ENCODE peak calls at places on chromosome 3, in nine cellular contexts. L is CD8-positive, alpha-beta T cell; R is GM12865; W is body of pancreas; N is Peyer's patch; B is fibroblast of pulmonary artery; O is cardiac muscle cell; K is GM23248; C is AG04449. Z is an unnamed sample.

GRCh38 chr3:186514296-186515002 is 29.7 kb downstream of the CRYGS start:
- DNase-seq in L (no peak), R (peak), W (peak), N (no peak), B (no peak), O (no peak), K (peak), C (no peak), Z (no peak)

GRCh38 chr3:177878192-177878591 is 658.0 kb upstream of the KCNMB2 start:
- DNase-seq in L (no peak), R (no peak), W (no peak), N (no peak), B (no peak), O (no peak), K (peak), C (no peak), Z (no peak)

GRCh38 chr3:36025232-36025631 is 355.1 kb upstream of the STAC start:
- DNase-seq in L (no peak), R (no peak), W (no peak), N (no peak), B (no peak), O (no peak), K (no peak), C (no peak), Z (no peak)

GRCh38 chr3:197961582-197961945 is 1.5 kb downstream of the LMLN start:
- DNase-seq in L (no peak), R (no peak), W (no peak), N (no peak), B (no peak), O (no peak), K (no peak), C (no peak), Z (no peak)

GRCh38 chr3:52326976-52327375 is 10.9 kb downstream of the DNAH1 start:
- DNase-seq in L (no peak), R (no peak), W (no peak), N (no peak), B (no peak), O (no peak), K (no peak), C (no peak), Z (no peak)

GRCh38 chr3:104787306-104787705 is 579.4 kb upstream of the ALCAM start:
- DNase-seq in L (no peak), R (no peak), W (no peak), N (no peak), B (no peak), O (no peak), K (no peak), C (no peak), Z (no peak)

GRCh38 chr3:72193768-72194463 is 409.0 kb upstream of the PROK2 start:
- DNase-seq in L (no peak), R (no peak), W (no peak), N (no peak), B (no peak), O (no peak), K (peak), C (no peak), Z (no peak)

GRCh38 chr3:169162107-169162506 is 501.4 kb downstream of the MECOM start:
- DNase-seq in L (no peak), R (no peak), W (no peak), N (no peak), B (no peak), O (no peak), K (no peak), C (no peak), Z (no peak)

GRCh38 chr3:187131981-187132380 is 7.3 kb downstream of the RPL39L start:
- DNase-seq in L (no peak), R (no peak), W (no peak), N (no peak), B (no peak), O (no peak), K (no peak), C (no peak), Z (no peak)

DNA sequence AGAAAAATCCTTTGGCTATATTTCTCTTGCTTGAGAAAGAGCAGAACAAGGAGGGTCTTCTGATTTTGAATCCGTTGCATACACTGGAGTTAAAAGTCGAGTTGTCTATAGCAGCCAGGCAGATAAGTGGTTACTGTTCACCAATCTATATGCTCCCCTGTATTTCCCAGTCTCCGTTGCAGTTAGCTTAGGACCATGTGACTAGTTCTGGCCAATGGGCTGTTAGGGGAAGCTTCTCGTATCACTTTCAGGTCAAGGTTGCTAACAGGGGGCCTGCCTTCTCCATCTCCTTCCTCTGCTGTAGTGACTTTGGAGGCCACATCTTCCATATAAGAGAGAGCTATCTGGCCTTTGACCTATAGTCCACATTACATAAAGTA is 188.5 kb upstream of the KBTBD8 start:
- DNase-seq in L (no peak), R (peak), W (peak), N (no peak), B (no peak), O (no peak), K (no peak), C (no peak), Z (no peak)
- H3K4me3 ChIP-seq in L (no peak), R (no peak), W (no peak), N (no peak), B (no peak), O (no peak), K (no peak), C (no peak), Z (no peak)

GRCh38 chr3:99248130-99248529 is 346.6 kb upstream of the DCBLD2 start:
- DNase-seq in L (no peak), R (no peak), W (no peak), N (no peak), B (peak), O (no peak), K (peak), C (no peak), Z (no peak)

GRCh38 chr3:99249627-99250026 is 348.1 kb upstream of the DCBLD2 start:
- DNase-seq in L (no peak), R (no peak), W (no peak), N (no peak), B (no peak), O (no peak), K (peak), C (no peak), Z (no peak)

GRCh38 chr3:99248913-99249312 is 347.4 kb upstream of the DCBLD2 start:
- DNase-seq in L (no peak), R (no peak), W (no peak), N (no peak), B (peak), O (no peak), K (peak), C (no peak), Z (no peak)

GRCh38 chr3:99250272-99250671 is 348.8 kb upstream of the DCBLD2 start:
- DNase-seq in L (no peak), R (no peak), W (no peak), N (no peak), B (no peak), O (no peak), K (peak), C (peak), Z (no peak)

GRCh38 chr3:99250821-99251355 is 349.4 kb upstream of the DCBLD2 start:
- DNase-seq in L (no peak), R (no peak), W (no peak), N (no peak), B (peak), O (peak), K (peak), C (no peak), Z (no peak)
- H3K4me3 ChIP-seq in L (no peak), R (no peak), W (no peak), N (no peak), B (no peak), O (no peak), K (no peak), C (no peak), Z (no peak)

GRCh38 chr3:141076821-141077571 is 25.8 kb downstream of the SPSB4 start:
- DNase-seq in L (peak), R (no peak), W (peak), N (no peak), B (peak), O (peak), K (peak), C (no peak), Z (peak)

GRCh38 chr3:141080407-141080806 is 29.3 kb downstream of the SPSB4 start:
- DNase-seq in L (no peak), R (no peak), W (no peak), N (no peak), B (no peak), O (no peak), K (no peak), C (no peak), Z (no peak)

GRCh38 chr3:141076026-141076797 is 25.1 kb downstream of the SPSB4 start:
- DNase-seq in L (no peak), R (no peak), W (peak), N (no peak), B (no peak), O (peak), K (no peak), C (no peak), Z (no peak)

GRCh38 chr3:141078200-141078599 is 27.1 kb downstream of the SPSB4 start:
- DNase-seq in L (no peak), R (no peak), W (no peak), N (no peak), B (no peak), O (no peak), K (no peak), C (no peak), Z (no peak)

GRCh38 chr3:141077631-141078030 is 26.5 kb downstream of the SPSB4 start:
- DNase-seq in L (no peak), R (no peak), W (no peak), N (no peak), B (no peak), O (no peak), K (no peak), C (no peak), Z (no peak)
- H3K4me3 ChIP-seq in L (no peak), R (no peak), W (no peak), N (no peak), B (no peak), O (no peak), K (peak), C (no peak), Z (no peak)

GRCh38 chr3:176807938-176808337 is 389.3 kb downstream of the TBL1XR1 start:
- DNase-seq in L (no peak), R (no peak), W (peak), N (no peak), B (no peak), O (no peak), K (no peak), C (no peak), Z (no peak)
- H3K4me3 ChIP-seq in L (no peak), R (no peak), W (no peak), N (no peak), B (no peak), O (no peak), K (no peak), C (no peak), Z (no peak)

GRCh38 chr3:42175841-42176240 is 84.7 kb downstream of the TRAK1 start:
- DNase-seq in L (no peak), R (no peak), W (no peak), N (no peak), B (no peak), O (no peak), K (no peak), C (no peak), Z (no peak)
- H3K4me3 ChIP-seq in L (no peak), R (no peak), W (no peak), N (no peak), B (no peak), O (no peak), K (no peak), C (no peak), Z (no peak)

DNA sequence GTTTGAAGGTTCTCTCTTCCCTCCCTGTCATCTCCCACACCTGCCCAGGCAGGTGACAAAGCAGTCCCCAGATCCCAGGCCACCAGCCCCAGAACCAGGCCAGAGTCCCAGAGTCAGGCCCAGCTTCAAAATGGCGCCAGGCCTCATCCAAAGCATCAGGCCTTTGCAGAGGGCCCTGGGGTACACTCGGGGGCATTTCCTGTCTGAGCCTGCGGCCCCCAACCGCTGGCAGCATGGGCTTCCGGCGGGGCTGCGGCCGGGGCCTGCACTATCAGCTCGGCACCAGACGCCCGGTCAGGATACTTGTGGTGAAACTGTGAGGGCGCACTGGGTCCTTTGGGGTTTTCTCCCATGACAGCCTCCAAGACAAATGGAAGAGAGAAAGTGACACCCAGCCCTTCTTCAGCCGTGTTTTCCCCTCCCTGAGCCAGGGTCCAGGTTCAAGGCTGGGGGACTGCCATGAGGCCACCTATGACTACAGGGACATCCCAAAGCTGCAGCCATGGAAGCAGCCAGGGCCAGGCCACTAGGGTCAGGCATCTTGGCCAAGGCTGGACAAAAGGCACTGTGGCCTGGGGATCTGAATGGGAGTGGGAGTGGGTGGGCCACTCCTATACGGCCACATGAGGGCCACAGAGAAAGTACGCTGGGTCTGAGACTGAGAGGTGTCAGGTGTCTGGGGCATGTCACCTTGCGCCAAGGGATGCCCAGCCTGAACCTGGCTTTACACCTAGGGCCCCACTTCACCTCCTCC is 33.9 kb downstream of the RPN1 start:
- DNase-seq in L (no peak), R (no peak), W (no peak), N (no peak), B (no peak), O (no peak), K (no peak), C (no peak), Z (no peak)
- H3K4me3 ChIP-seq in L (peak), R (no peak), W (no peak), N (peak), B (no peak), O (no peak), K (no peak), C (no peak), Z (no peak)

GRCh38 chr3:50345586-50345985 is at the start of gene ZMYND10:
- DNase-seq in L (peak), R (peak), W (peak), N (peak), B (peak), O (peak), K (peak), C (no peak), Z (peak)
- H3K4me3 ChIP-seq in L (peak), R (peak), W (no peak), N (peak), B (peak), O (peak), K (peak), C (peak), Z (peak)

GRCh38 chr3:32106929-32107362 is 526 bp downstream of the GPD1L start:
- DNase-seq in L (no peak), R (peak), W (peak), N (peak), B (peak), O (no peak), K (peak), C (no peak), Z (no peak)

GRCh38 chr3:32105291-32106131 is 909 bp upstream of the GPD1L start:
- DNase-seq in L (no peak), R (no peak), W (no peak), N (no peak), B (peak), O (no peak), K (peak), C (no peak), Z (no peak)

GRCh38 chr3:32109256-32109655 is 2.8 kb downstream of the GPD1L start:
- DNase-seq in L (no peak), R (no peak), W (peak), N (peak), B (peak), O (peak), K (peak), C (no peak), Z (no peak)

GRCh38 chr3:32104492-32104891 is 1.9 kb upstream of the GPD1L start:
- DNase-seq in L (no peak), R (no peak), W (no peak), N (no peak), B (no peak), O (no peak), K (no peak), C (no peak), Z (no peak)

GRCh38 chr3:32106132-32106928 is at the start of gene GPD1L:
- DNase-seq in L (peak), R (peak), W (peak), N (peak), B (peak), O (peak), K (peak), C (no peak), Z (peak)
- H3K4me3 ChIP-seq in L (peak), R (peak), W (peak), N (peak), B (peak), O (peak), K (peak), C (peak), Z (peak)

GRCh38 chr3:40192628-40193027 is 116.9 kb upstream of the EIF1B start:
- DNase-seq in L (no peak), R (no peak), W (no peak), N (no peak), B (no peak), O (no peak), K (no peak), C (no peak), Z (no peak)

GRCh38 chr3:40189118-40189517 is 120.4 kb upstream of the EIF1B start:
- DNase-seq in L (no peak), R (no peak), W (no peak), N (no peak), B (no peak), O (no peak), K (no peak), C (no peak), Z (no peak)

GRCh38 chr3:40190056-40190455 is 119.5 kb upstream of the EIF1B start:
- DNase-seq in L (no peak), R (no peak), W (no peak), N (no peak), B (no peak), O (no peak), K (no peak), C (no peak), Z (no peak)

GRCh38 chr3:40191850-40192448 is 117.6 kb upstream of the EIF1B start:
- DNase-seq in L (peak), R (peak), W (peak), N (peak), B (peak), O (peak), K (peak), C (no peak), Z (peak)

GRCh38 chr3:40191251-40191650 is 118.3 kb upstream of the EIF1B start:
- DNase-seq in L (no peak), R (no peak), W (no peak), N (no peak), B (no peak), O (no peak), K (no peak), C (no peak), Z (no peak)
- H3K4me3 ChIP-seq in L (no peak), R (no peak), W (no peak), N (no peak), B (no peak), O (no peak), K (no peak), C (no peak), Z (no peak)

DNA sequence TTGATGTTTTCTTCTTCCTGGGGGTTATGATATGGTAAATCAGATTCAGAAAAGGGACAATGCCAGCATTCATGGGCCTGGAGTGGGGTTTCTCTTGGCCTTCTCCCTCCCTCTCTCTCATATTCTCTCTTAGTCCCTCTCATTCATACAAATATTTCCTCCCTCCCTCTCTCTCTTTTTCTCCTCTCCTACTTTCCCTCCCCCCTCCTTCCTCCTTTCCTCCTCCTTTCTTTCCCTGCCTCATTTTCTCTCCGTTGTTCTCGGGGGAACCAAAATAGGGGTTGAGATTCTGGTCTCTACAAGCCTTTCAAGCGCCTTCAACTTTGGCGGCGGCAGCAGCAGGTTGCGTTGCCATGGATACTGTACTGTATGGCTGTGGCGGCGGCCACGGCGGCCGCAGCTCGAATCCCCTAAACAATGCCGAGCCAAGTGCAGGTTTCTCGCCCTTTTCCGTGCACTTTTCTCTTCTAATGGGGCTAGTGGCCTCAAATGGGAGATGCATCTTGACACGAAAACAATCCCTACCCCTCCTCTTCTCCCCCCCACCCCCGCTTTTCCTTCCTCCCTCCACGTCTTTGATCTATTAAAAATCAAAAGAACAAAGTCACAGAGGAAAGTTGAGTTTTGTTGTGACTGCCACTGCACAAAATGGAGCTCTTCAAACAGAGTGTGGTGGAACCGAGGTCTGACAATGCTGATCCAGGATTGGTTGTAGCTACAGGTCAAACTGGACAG is 45.2 kb downstream of the ZIC4 start:
- DNase-seq in L (no peak), R (peak), W (peak), N (no peak), B (no peak), O (no peak), K (peak), C (no peak), Z (no peak)
- H3K4me3 ChIP-seq in L (no peak), R (no peak), W (no peak), N (no peak), B (no peak), O (no peak), K (peak), C (peak), Z (no peak)

Z was measured in CD4-positive, CD25-positive, alpha-beta regulatory T cell.